ENCODE peak calls at places on chromosomes 3 and 15, in ten cellular contexts. K, B, Q, A, W, S, G, L, J and V are unnamed samples.

GRCh38 chr3:59769132-59769531 is 719.3 kb upstream of the CFAP20DC start:
- DNase-seq in K (no peak), B (peak), Q (no peak), A (no peak), W (no peak), S (no peak), G (no peak), L (no peak), J (no peak), V (no peak)

GRCh38 chr3:50506169-50506568 is 2.7 kb upstream of the CACNA2D2 start:
- DNase-seq in K (no peak), B (no peak), Q (no peak), A (no peak), W (no peak), S (no peak), G (no peak), L (no peak), J (no peak), V (no peak)

GRCh38 chr3:58296269-58296668 is 9.8 kb upstream of the RPP14 start:
- DNase-seq in K (no peak), B (no peak), Q (no peak), A (no peak), W (no peak), S (no peak), G (no peak), L (no peak), J (no peak), V (no peak)

GRCh38 chr15:69629631-69630161 is 177.1 kb downstream of the RPLP1 start:
- DNase-seq in K (no peak), B (no peak), Q (no peak), A (no peak), W (no peak), S (no peak), G (no peak), L (no peak), J (no peak), V (no peak)

GRCh38 chr3:45143673-45144670 is 2.2 kb downstream of the CDCP1 start:
- DNase-seq in K (no peak), B (no peak), Q (no peak), A (no peak), W (no peak), S (no peak), G (no peak), L (no peak), J (no peak), V (no peak)

GRCh38 chr15:37053070-37053653 is 47.2 kb downstream of the MEIS2 start:
- DNase-seq in K (no peak), B (no peak), Q (no peak), A (no peak), W (no peak), S (peak), G (no peak), L (no peak), J (no peak), V (no peak)

GRCh38 chr3:197547206-197547605 is 8.6 kb downstream of the BDH1 start:
- DNase-seq in K (no peak), B (no peak), Q (no peak), A (no peak), W (no peak), S (no peak), G (no peak), L (no peak), J (no peak), V (no peak)

GRCh38 chr15:27119695-27120266 is 148.8 kb downstream of the GABRG3 start:
- DNase-seq in K (no peak), B (no peak), Q (no peak), A (no peak), W (no peak), S (no peak), G (no peak), L (no peak), J (no peak), V (no peak)

GRCh38 chr15:39403674-39404117 is 177.2 kb upstream of the THBS1 start:
- DNase-seq in K (no peak), B (peak), Q (peak), A (no peak), W (no peak), S (peak), G (no peak), L (no peak), J (peak), V (no peak)

GRCh38 chr3:3177861-3178497 is 1.5 kb downstream of the CRBN start:
- DNase-seq in K (no peak), B (no peak), Q (peak), A (no peak), W (no peak), S (peak), G (no peak), L (no peak), J (no peak), V (no peak)

GRCh38 chr3:166388321-166388720 is 551.1 kb upstream of the BCHE start:
- DNase-seq in K (no peak), B (no peak), Q (no peak), A (no peak), W (no peak), S (no peak), G (no peak), L (no peak), J (no peak), V (no peak)

GRCh38 chr15:68930268-68931022 is at the start of gene SPESP1:
- DNase-seq in K (peak), B (no peak), Q (no peak), A (peak), W (peak), S (peak), G (peak), L (no peak), J (peak), V (no peak)

GRCh38 chr3:15538345-15538744 is 16.8 kb upstream of the COLQ start:
- DNase-seq in K (no peak), B (no peak), Q (no peak), A (no peak), W (no peak), S (peak), G (no peak), L (no peak), J (no peak), V (no peak)

GRCh38 chr15:31433101-31433500 is 106.5 kb downstream of the KLF13 start:
- DNase-seq in K (no peak), B (no peak), Q (no peak), A (no peak), W (no peak), S (no peak), G (no peak), L (no peak), J (no peak), V (no peak)

GRCh38 chr15:25803036-25803435 is 60.1 kb downstream of the ATP10A start:
- DNase-seq in K (no peak), B (no peak), Q (no peak), A (no peak), W (no peak), S (no peak), G (no peak), L (no peak), J (no peak), V (no peak)

GRCh38 chr3:71078723-71079525 is 504.6 kb downstream of the FOXP1 start:
- DNase-seq in K (no peak), B (no peak), Q (no peak), A (no peak), W (no peak), S (no peak), G (no peak), L (no peak), J (no peak), V (no peak)

GRCh38 chr15:63392355-63393009 is 10.8 kb upstream of the CA12 start:
- DNase-seq in K (no peak), B (no peak), Q (no peak), A (no peak), W (no peak), S (no peak), G (no peak), L (no peak), J (no peak), V (no peak)

GRCh38 chr3:149363053-149363452 is 14.4 kb downstream of the TM4SF1 start:
- DNase-seq in K (no peak), B (no peak), Q (no peak), A (no peak), W (no peak), S (peak), G (no peak), L (no peak), J (no peak), V (no peak)

GRCh38 chr3:136350557-136350956 is 100.4 kb downstream of the PCCB start:
- DNase-seq in K (no peak), B (no peak), Q (peak), A (no peak), W (no peak), S (peak), G (no peak), L (no peak), J (no peak), V (no peak)

GRCh38 chr15:40029979-40030893 is 8.7 kb downstream of the SRP14 start:
- DNase-seq in K (no peak), B (no peak), Q (peak), A (no peak), W (no peak), S (peak), G (no peak), L (no peak), J (no peak), V (no peak)

GRCh38 chr3:153209596-153209995 is 47.6 kb downstream of the RAP2B start:
- DNase-seq in K (no peak), B (no peak), Q (peak), A (no peak), W (peak), S (peak), G (no peak), L (no peak), J (no peak), V (peak)

GRCh38 chr3:129360224-129360623 is 68.2 kb downstream of the EFCAB12 start:
- DNase-seq in K (no peak), B (no peak), Q (no peak), A (no peak), W (no peak), S (no peak), G (no peak), L (no peak), J (peak), V (no peak)

GRCh38 chr3:24023249-24023648 is 78.2 kb downstream of the NR1D2 start:
- DNase-seq in K (no peak), B (no peak), Q (no peak), A (no peak), W (no peak), S (no peak), G (no peak), L (peak), J (no peak), V (no peak)

GRCh38 chr3:25433106-25433505 is 5.0 kb downstream of the RARB start:
- DNase-seq in K (no peak), B (no peak), Q (no peak), A (no peak), W (no peak), S (no peak), G (no peak), L (no peak), J (no peak), V (no peak)

GRCh38 chr15:85620321-85621044 is 174.2 kb downstream of the KLHL25 start:
- DNase-seq in K (no peak), B (no peak), Q (peak), A (peak), W (peak), S (peak), G (peak), L (no peak), J (no peak), V (no peak)